ENCODE peak calls at places on chromosome 12, in four cellular contexts. X is AG09319, A is NCI-H524, I is endothelial cell of umbilical vein. T is an unnamed sample.

GRCh38 chr12:15274561-15274967 is 47.7 kb upstream of the PTPRO start:
- DNase-seq in I (no peak), A (no peak), X (no peak), T (peak)

GRCh38 chr12:89351489-89352241 is 636 bp downstream of the DUSP6 start:
- DNase-seq in A (peak), I (no peak), X (no peak), T (peak)

GRCh38 chr12:120763250-120763649 is 37.6 kb downstream of the ACADS start:
- DNase-seq in I (no peak), X (no peak), A (no peak), T (no peak)

GRCh38 chr12:4144676-4145075 is 128.9 kb upstream of the CCND2 start:
- DNase-seq in A (no peak), X (no peak), I (no peak), T (no peak)

GRCh38 chr12:107431942-107432341 is 253.7 kb upstream of the PWP1 start:
- DNase-seq in A (no peak), I (no peak), X (no peak), T (no peak)

GRCh38 chr12:67721216-67721615 is 72.7 kb downstream of the DYRK2 start:
- DNase-seq in X (no peak), I (no peak), A (no peak), T (peak)

GRCh38 chr12:12003609-12004008 is 67.1 kb upstream of the BCL2L14 start:
- DNase-seq in I (no peak), A (no peak), X (no peak), T (no peak)

GRCh38 chr12:132617135-132617701 is 1.4 kb upstream of the P2RX2 start:
- DNase-seq in X (no peak), I (no peak), A (no peak), T (no peak)

GRCh38 chr12:52230364-52231281 is 2.4 kb upstream of the KRT7 start:
- DNase-seq in I (peak), X (no peak), A (no peak), T (no peak)

GRCh38 chr12:70365648-70366518 is at the start of gene KCNMB4:
- DNase-seq in X (no peak), A (peak), I (peak), T (peak)

GRCh38 chr12:112577473-112578334 is 159.0 kb downstream of the PTPN11 start:
- DNase-seq in X (no peak), I (no peak), A (no peak), T (no peak)

GRCh38 chr12:108833355-108833733 is 24.0 kb downstream of the SSH1 start:
- DNase-seq in A (no peak), X (no peak), I (peak), T (no peak)

T was measured in DMS53.